ENCODE peak calls at places on chromosomes 13 and 19, in four cellular contexts. O, L, C and V are unnamed samples.

GRCh38 chr19:47272448-47273312 is 2.0 kb upstream of the INAFM1 start:
- DNase-seq in L (no peak), C (no peak), O (no peak), V (peak)

GRCh38 chr19:34236035-34236793 is 18.1 kb upstream of the GARRE1 start:
- DNase-seq in C (no peak), L (peak), O (no peak), V (no peak)

GRCh38 chr19:3250675-3251074 is 26.2 kb downstream of the CELF5 start:
- DNase-seq in O (no peak), L (no peak), C (no peak), V (peak)

GRCh38 chr13:113724780-113725315 is 34.2 kb upstream of the TMEM255B start:
- DNase-seq in O (no peak), L (peak), C (peak), V (peak)

GRCh38 chr19:11046608-11047354 is 42.5 kb upstream of the LDLR start:
- DNase-seq in L (no peak), C (no peak), O (no peak), V (no peak)

GRCh38 chr19:3047307-3048189 is 14.7 kb downstream of the TLE5 start:
- DNase-seq in C (peak), L (peak), O (no peak), V (peak)

GRCh38 chr19:46932346-46932745 is 71.5 kb downstream of the ARHGAP35 start:
- DNase-seq in L (peak), C (no peak), O (no peak), V (no peak)

GRCh38 chr13:50192272-50192813 is 177.1 kb downstream of the KCNRG start:
- DNase-seq in O (no peak), C (no peak), L (no peak), V (no peak)

GRCh38 chr13:37277435-37278144 is 172.1 kb upstream of the CSNK1A1L start:
- DNase-seq in O (no peak), L (peak), C (no peak), V (peak)

DNA sequence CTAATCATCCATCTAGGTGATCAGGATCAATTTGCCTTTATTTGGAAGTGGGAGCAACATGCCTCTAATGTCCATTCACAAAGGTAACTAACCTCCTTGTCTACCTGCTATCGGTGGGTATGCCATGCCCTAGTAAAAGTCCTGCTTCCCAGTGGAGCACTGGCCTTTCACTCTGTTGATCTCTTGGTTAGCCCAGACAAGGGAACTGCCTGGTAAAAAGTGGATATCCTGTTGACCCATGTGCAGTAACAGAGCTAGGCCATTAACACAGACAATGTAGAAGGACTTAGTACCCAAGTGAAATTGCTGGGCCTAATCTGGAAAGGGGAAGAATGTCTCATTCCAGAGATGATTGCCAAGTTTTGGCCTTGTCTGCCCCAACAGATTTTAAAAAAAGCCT is 171.5 kb upstream of the CSNK1A1L start:
- DNase-seq in C (no peak), L (no peak), O (no peak), V (no peak)
- H3K56ac ChIP-seq in C (no peak), L (no peak), O (no peak), V (no peak)

GRCh38 chr13:110265341-110265681 is 41.6 kb downstream of the COL4A1 start:
- DNase-seq in O (no peak), L (no peak), C (no peak), V (no peak)
- H3K56ac ChIP-seq in O (no peak), L (no peak), C (no peak), V (no peak)

GRCh38 chr13:24133396-24133795 is 27.1 kb upstream of the SPATA13 start:
- DNase-seq in O (no peak), L (no peak), C (no peak), V (no peak)
- H3K56ac ChIP-seq in O (no peak), L (no peak), C (no peak), V (no peak)

GRCh38 chr13:38228322-38228721 is 121.3 kb upstream of the UFM1 start:
- DNase-seq in L (no peak), C (no peak), O (no peak), V (peak)

GRCh38 chr13:38223093-38223492 is 126.6 kb upstream of the UFM1 start:
- DNase-seq in O (peak), L (peak), C (no peak), V (peak)

DNA sequence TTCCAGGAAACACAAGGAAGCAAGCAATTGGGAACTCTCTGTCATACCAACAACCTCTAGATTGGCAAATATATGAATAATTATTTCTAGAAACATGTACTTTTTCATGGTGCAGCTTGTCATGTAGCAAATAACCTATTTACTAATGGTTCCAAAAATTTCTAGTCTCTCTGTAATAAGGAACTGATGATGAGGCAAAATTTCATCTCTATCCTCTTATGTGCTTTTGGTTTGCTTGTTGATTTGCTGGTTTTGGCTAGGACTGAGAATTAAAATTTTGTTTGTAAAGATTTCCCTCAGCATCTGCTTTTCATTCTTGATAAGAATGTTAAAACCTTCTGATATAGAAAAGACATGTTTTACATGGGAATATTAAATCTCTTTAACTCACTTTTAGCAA is 123.2 kb upstream of the UFM1 start:
- DNase-seq in O (no peak), C (no peak), L (no peak), V (no peak)
- H3K56ac ChIP-seq in O (no peak), C (no peak), L (no peak), V (no peak)

GRCh38 chr19:1333789-1334188 is 48.1 kb downstream of the EFNA2 start:
- DNase-seq in O (no peak), L (no peak), C (no peak), V (no peak)
- H3K56ac ChIP-seq in O (no peak), L (no peak), C (no peak), V (no peak)

GRCh38 chr13:93788456-93788855 is 561.8 kb downstream of the GPC6 start:
- DNase-seq in O (no peak), C (no peak), L (no peak), V (no peak)
- H3K56ac ChIP-seq in O (no peak), C (no peak), L (no peak), V (no peak)

GRCh38 chr13:75745387-75745786 is 109.3 kb downstream of the LMO7 start:
- DNase-seq in O (no peak), C (no peak), L (no peak), V (no peak)
- H3K56ac ChIP-seq in O (no peak), C (no peak), L (no peak), V (no peak)

GRCh38 chr13:40588101-40588500 is 78.3 kb downstream of the FOXO1 start:
- DNase-seq in L (no peak), C (no peak), O (no peak), V (no peak)

GRCh38 chr13:40585911-40586471 is 80.5 kb downstream of the FOXO1 start:
- DNase-seq in O (no peak), C (no peak), L (no peak), V (peak)

GRCh38 chr13:40583738-40584137 is 82.7 kb downstream of the FOXO1 start:
- DNase-seq in O (no peak), C (no peak), L (no peak), V (no peak)

GRCh38 chr13:40589285-40590109 is 76.9 kb downstream of the FOXO1 start:
- DNase-seq in L (no peak), C (no peak), O (no peak), V (no peak)

DNA sequence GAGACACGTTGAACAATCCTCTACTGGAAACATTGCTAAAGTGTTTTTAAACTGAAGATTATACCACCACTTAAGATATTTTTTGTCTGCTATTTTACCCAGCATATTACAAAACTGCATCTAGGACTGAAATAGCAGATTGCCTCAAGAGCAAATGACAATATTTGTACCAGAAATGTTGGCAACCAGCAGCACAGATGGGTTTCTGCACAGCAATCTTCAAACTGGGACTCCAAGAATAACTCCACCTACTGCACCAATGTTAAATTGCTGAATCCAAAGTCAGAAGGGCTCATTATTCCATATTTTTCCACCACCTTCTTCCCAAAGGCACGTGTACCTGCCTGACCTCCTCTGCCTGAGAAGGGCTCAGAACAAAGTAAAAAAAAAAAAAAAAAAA is 79.6 kb downstream of the FOXO1 start:
- DNase-seq in O (no peak), C (no peak), L (no peak), V (no peak)
- H3K56ac ChIP-seq in O (no peak), C (no peak), L (no peak), V (peak)

GRCh38 chr19:41925208-41926003 is 2.8 kb downstream of the ERFL start:
- DNase-seq in O (no peak), L (no peak), C (no peak), V (no peak)

GRCh38 chr19:41922585-41922984 is 5.7 kb downstream of the ERFL start:
- DNase-seq in C (no peak), O (no peak), L (no peak), V (no peak)

GRCh38 chr19:41926028-41926860 is 2.0 kb downstream of the ERFL start:
- DNase-seq in C (no peak), L (no peak), O (no peak), V (no peak)

GRCh38 chr19:41923045-41923788 is 5.0 kb downstream of the ERFL start:
- DNase-seq in L (no peak), C (no peak), O (no peak), V (no peak)

DNA sequence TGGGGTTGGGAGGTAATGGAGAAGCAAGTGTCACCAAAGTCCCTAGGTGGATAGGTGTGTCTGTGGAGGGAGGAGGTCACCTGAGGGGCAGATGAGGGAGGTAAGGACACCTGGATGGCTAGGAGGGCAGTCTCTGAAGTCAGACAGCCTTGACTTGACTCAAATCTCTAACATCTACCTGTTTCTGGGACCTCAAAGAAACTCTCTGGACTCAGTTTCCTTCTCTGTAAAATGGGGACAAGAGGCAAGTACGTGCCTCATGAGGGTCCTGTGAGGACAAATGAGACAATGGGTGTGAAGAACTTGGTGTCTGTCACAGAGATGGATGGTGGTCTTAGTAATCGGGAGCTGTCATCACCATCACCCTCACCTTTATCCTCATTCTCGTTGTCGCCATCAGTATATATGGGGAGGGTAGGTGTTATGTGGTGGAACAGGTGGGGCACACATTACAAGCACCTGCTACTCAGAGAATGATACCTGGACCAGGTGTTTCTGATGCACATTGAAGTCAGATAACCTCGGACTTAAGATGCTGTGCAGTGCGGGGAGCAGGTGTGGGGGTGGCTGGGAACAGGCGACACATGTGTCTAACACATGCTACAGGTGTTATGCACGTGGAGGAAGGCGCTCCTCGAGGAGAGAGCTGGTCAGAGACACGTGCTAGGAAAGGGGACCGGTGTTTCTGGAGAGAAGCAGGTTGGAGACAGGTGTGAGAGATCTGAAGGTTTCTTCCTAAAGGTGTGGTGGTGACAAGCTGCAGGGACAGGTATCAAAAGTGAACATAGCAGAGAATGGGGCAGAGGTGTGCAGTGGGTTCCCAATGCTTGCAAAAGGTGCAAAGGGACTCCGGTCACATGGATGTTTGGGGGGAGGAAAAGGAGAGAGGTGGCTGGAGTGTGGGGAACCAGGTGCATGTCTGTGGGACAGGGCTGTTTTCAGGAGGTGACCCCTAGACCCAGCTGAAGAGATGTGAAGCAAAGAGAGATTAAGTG is 3.8 kb downstream of the ERFL start:
- DNase-seq in C (no peak), L (no peak), O (no peak), V (no peak)
- H3K56ac ChIP-seq in C (no peak), L (no peak), O (no peak), V (no peak)

DNA sequence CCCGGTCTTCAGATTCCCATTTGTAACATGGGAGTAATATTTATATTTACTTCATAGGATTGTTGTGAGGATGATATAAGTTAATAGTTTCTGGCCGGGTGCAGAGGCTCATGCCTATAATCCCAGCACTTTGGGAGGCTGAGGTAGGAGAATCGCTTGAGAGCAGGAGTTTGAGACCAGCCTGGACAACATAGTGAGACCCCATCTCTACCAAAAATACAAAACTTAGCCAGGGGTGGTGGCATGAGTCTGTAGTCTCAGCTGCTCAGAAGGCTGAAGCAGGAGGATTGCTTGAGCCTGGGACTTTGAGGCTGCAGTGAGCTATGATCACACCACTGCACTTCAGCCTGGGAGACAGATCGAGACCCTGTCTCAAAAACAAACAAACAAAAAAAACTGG is 11.2 kb downstream of the CATSPERG start:
- DNase-seq in C (no peak), L (no peak), O (no peak), V (no peak)
- H3K56ac ChIP-seq in C (no peak), L (no peak), O (no peak), V (no peak)